ENCODE peak calls at places on chromosomes 3 and 15, in five cellular contexts. One of them, this sample, is unnamed.

GRCh38 chr15:51499379-51499976 is 123.1 kb downstream of the DMXL2 start:
- DNase-seq in endodermal cell: no peak
- DNase-seq in heart right ventricle: no peak
- DNase-seq in SJSA1: peak; percentile 26
- DNase-seq in left ventricle myocardium inferior: no peak
- DNase-seq in this sample: no peak

GRCh38 chr3:171789759-171790505 is 20.4 kb downstream of the PLD1 start:
- DNase-seq in SJSA1: no peak
- DNase-seq in heart right ventricle: no peak
- DNase-seq in left ventricle myocardium inferior: no peak
- DNase-seq in endodermal cell: no peak
- DNase-seq in this sample: no peak

GRCh38 chr3:187919018-187919417 is 173.8 kb upstream of the BCL6 start:
- DNase-seq in endodermal cell: no peak
- DNase-seq in heart right ventricle: no peak
- DNase-seq in SJSA1: no peak
- DNase-seq in left ventricle myocardium inferior: no peak
- DNase-seq in this sample: no peak

GRCh38 chr15:63502843-63503738 is 1.3 kb upstream of the USP3 start:
- DNase-seq in SJSA1: peak; percentile 85
- DNase-seq in heart right ventricle: peak; percentile 83
- DNase-seq in left ventricle myocardium inferior: peak; percentile 88
- DNase-seq in endodermal cell: peak; percentile 90
- DNase-seq in this sample: peak; percentile 91

GRCh38 chr3:131193671-131194291 is 167.1 kb downstream of the NEK11 start:
- DNase-seq in left ventricle myocardium inferior: no peak
- DNase-seq in heart right ventricle: no peak
- DNase-seq in SJSA1: no peak
- DNase-seq in endodermal cell: no peak
- DNase-seq in this sample: no peak

GRCh38 chr3:13700362-13700761 is 151.4 kb downstream of the FBLN2 start:
- DNase-seq in left ventricle myocardium inferior: no peak
- DNase-seq in endodermal cell: peak; percentile 76
- DNase-seq in heart right ventricle: no peak
- DNase-seq in SJSA1: no peak
- DNase-seq in this sample: no peak

GRCh38 chr3:93867425-93867824 is 106.3 kb downstream of the PROS1 start:
- DNase-seq in endodermal cell: no peak
- DNase-seq in SJSA1: no peak
- DNase-seq in left ventricle myocardium inferior: no peak
- DNase-seq in heart right ventricle: no peak
- DNase-seq in this sample: no peak

GRCh38 chr15:57769266-57769665 is 62.8 kb downstream of the POLR2M start:
- DNase-seq in left ventricle myocardium inferior: peak; percentile 81
- DNase-seq in SJSA1: no peak
- DNase-seq in endodermal cell: no peak
- DNase-seq in heart right ventricle: peak; percentile 76
- DNase-seq in this sample: peak; percentile 89

GRCh38 chr3:143590660-143591059 is 257.6 kb downstream of the SLC9A9 start:
- DNase-seq in endodermal cell: no peak
- DNase-seq in SJSA1: no peak
- DNase-seq in left ventricle myocardium inferior: no peak
- DNase-seq in heart right ventricle: no peak
- DNase-seq in this sample: no peak

GRCh38 chr3:140134231-140134630 is 199.2 kb downstream of the CLSTN2 start:
- DNase-seq in endodermal cell: no peak
- DNase-seq in heart right ventricle: no peak
- DNase-seq in left ventricle myocardium inferior: no peak
- DNase-seq in SJSA1: no peak
- DNase-seq in this sample: no peak

GRCh38 chr3:181712505-181713299 is 977 bp downstream of the SOX2 start:
- DNase-seq in endodermal cell: peak; percentile 83
- DNase-seq in left ventricle myocardium inferior: no peak
- DNase-seq in SJSA1: peak; percentile 68
- DNase-seq in heart right ventricle: no peak
- DNase-seq in this sample: no peak

GRCh38 chr15:47301481-47301880 is 415.8 kb upstream of the SEMA6D start:
- DNase-seq in heart right ventricle: no peak
- DNase-seq in SJSA1: no peak
- DNase-seq in left ventricle myocardium inferior: no peak
- DNase-seq in endodermal cell: no peak
- DNase-seq in this sample: no peak

GRCh38 chr15:60460931-60461330 is 18.0 kb downstream of the ICE2 start:
- DNase-seq in heart right ventricle: no peak
- DNase-seq in endodermal cell: no peak
- DNase-seq in left ventricle myocardium inferior: no peak
- DNase-seq in SJSA1: no peak
- DNase-seq in this sample: no peak

GRCh38 chr15:89693696-89694095 is 3.1 kb downstream of the WDR93 start:
- DNase-seq in left ventricle myocardium inferior: no peak
- DNase-seq in SJSA1: no peak
- DNase-seq in heart right ventricle: no peak
- DNase-seq in endodermal cell: no peak
- DNase-seq in this sample: no peak

GRCh38 chr3:172202797-172203196 is 163.4 kb downstream of the FNDC3B start:
- DNase-seq in SJSA1: no peak
- DNase-seq in endodermal cell: no peak
- DNase-seq in left ventricle myocardium inferior: no peak
- DNase-seq in heart right ventricle: no peak
- DNase-seq in this sample: no peak

GRCh38 chr15:95444860-95445259 is 885.6 kb upstream of the NR2F2 start:
- DNase-seq in heart right ventricle: no peak
- DNase-seq in SJSA1: no peak
- DNase-seq in endodermal cell: no peak
- DNase-seq in left ventricle myocardium inferior: no peak
- DNase-seq in this sample: no peak

GRCh38 chr3:142896201-142896755 is 7.4 kb upstream of the PCOLCE2 start:
- DNase-seq in heart right ventricle: no peak
- DNase-seq in left ventricle myocardium inferior: no peak
- DNase-seq in SJSA1: no peak
- DNase-seq in endodermal cell: no peak
- DNase-seq in this sample: no peak

GRCh38 chr3:124919756-124920155 is 14.8 kb downstream of the MUC13 start:
- DNase-seq in left ventricle myocardium inferior: no peak
- DNase-seq in SJSA1: peak; percentile 8
- DNase-seq in heart right ventricle: no peak
- DNase-seq in endodermal cell: no peak
- DNase-seq in this sample: no peak

GRCh38 chr3:179542375-179542774 is 20.4 kb upstream of the ACTL6A start:
- DNase-seq in heart right ventricle: no peak
- DNase-seq in endodermal cell: no peak
- DNase-seq in SJSA1: no peak
- DNase-seq in left ventricle myocardium inferior: no peak
- DNase-seq in this sample: no peak

GRCh38 chr3:126621171-126621570 is 33.8 kb downstream of the TXNRD3 start:
- DNase-seq in left ventricle myocardium inferior: peak; percentile 54
- DNase-seq in endodermal cell: no peak
- DNase-seq in SJSA1: peak; percentile 11
- DNase-seq in heart right ventricle: peak; percentile 41
- DNase-seq in this sample: peak; percentile 59

GRCh38 chr3:185558395-185558794 is 6.0 kb upstream of the LIPH start:
- DNase-seq in left ventricle myocardium inferior: no peak
- DNase-seq in endodermal cell: no peak
- DNase-seq in SJSA1: no peak
- DNase-seq in heart right ventricle: no peak
- DNase-seq in this sample: no peak

GRCh38 chr15:77021803-77022381 is 27.0 kb downstream of the PSTPIP1 start:
- DNase-seq in left ventricle myocardium inferior: no peak
- DNase-seq in endodermal cell: peak; percentile 35
- DNase-seq in heart right ventricle: no peak
- DNase-seq in SJSA1: peak; percentile 50
- DNase-seq in this sample: peak; percentile 56

GRCh38 chr3:15420871-15421270 is 6.5 kb downstream of the METTL6 start:
- DNase-seq in left ventricle myocardium inferior: no peak
- DNase-seq in endodermal cell: no peak
- DNase-seq in heart right ventricle: no peak
- DNase-seq in SJSA1: no peak
- DNase-seq in this sample: no peak

GRCh38 chr3:66353039-66353438 is 132.2 kb downstream of the SLC25A26 start:
- DNase-seq in endodermal cell: no peak
- DNase-seq in left ventricle myocardium inferior: no peak
- DNase-seq in SJSA1: no peak
- DNase-seq in heart right ventricle: no peak
- DNase-seq in this sample: no peak

GRCh38 chr15:29538110-29538509 is 268.5 kb upstream of the NSMCE3 start:
- DNase-seq in endodermal cell: no peak
- DNase-seq in heart right ventricle: no peak
- DNase-seq in SJSA1: no peak
- DNase-seq in left ventricle myocardium inferior: no peak
- DNase-seq in this sample: no peak

GRCh38 chr3:108862865-108863798 is 40.5 kb downstream of the TRAT1 start:
- DNase-seq in SJSA1: peak; percentile 30
- DNase-seq in endodermal cell: no peak
- DNase-seq in heart right ventricle: no peak
- DNase-seq in left ventricle myocardium inferior: no peak
- DNase-seq in this sample: no peak

GRCh38 chr3:36372534-36372935 is 7.8 kb upstream of the STAC start:
- DNase-seq in heart right ventricle: no peak
- DNase-seq in endodermal cell: no peak
- DNase-seq in left ventricle myocardium inferior: no peak
- DNase-seq in SJSA1: peak; percentile 61
- DNase-seq in this sample: no peak

GRCh38 chr3:122754867-122755835 is 38.5 kb downstream of the HSPBAP1 start:
- DNase-seq in heart right ventricle: no peak
- DNase-seq in left ventricle myocardium inferior: no peak
- DNase-seq in SJSA1: peak; percentile 2
- DNase-seq in endodermal cell: peak; percentile 76
- DNase-seq in this sample: no peak

GRCh38 chr3:13470894-13471574 is 9.1 kb upstream of the HDAC11 start:
- DNase-seq in heart right ventricle: no peak
- DNase-seq in endodermal cell: no peak
- DNase-seq in SJSA1: no peak
- DNase-seq in left ventricle myocardium inferior: no peak
- DNase-seq in this sample: no peak

GRCh38 chr15:90592144-90592887 is 62.6 kb downstream of the CRTC3 start:
- DNase-seq in heart right ventricle: no peak
- DNase-seq in SJSA1: no peak
- DNase-seq in endodermal cell: no peak
- DNase-seq in left ventricle myocardium inferior: no peak
- DNase-seq in this sample: no peak

GRCh38 chr15:40825661-40826088 is 2.8 kb downstream of the PPP1R14D start:
- DNase-seq in heart right ventricle: no peak
- DNase-seq in endodermal cell: no peak
- DNase-seq in left ventricle myocardium inferior: no peak
- DNase-seq in SJSA1: peak; percentile 35
- DNase-seq in this sample: no peak

GRCh38 chr3:142180761-142181362 is 31.5 kb upstream of the TFDP2 start:
- DNase-seq in heart right ventricle: peak; percentile 15
- DNase-seq in SJSA1: no peak
- DNase-seq in endodermal cell: peak; percentile 76
- DNase-seq in left ventricle myocardium inferior: peak; percentile 26
- DNase-seq in this sample: no peak

GRCh38 chr3:186365202-186365974 is 3.4 kb upstream of the DGKG start:
- DNase-seq in endodermal cell: no peak
- DNase-seq in SJSA1: no peak
- DNase-seq in left ventricle myocardium inferior: peak; percentile 62
- DNase-seq in heart right ventricle: peak; percentile 42
- DNase-seq in this sample: peak; percentile 62

GRCh38 chr15:70147778-70148177 is 50.1 kb upstream of the TLE3 start:
- DNase-seq in heart right ventricle: no peak
- DNase-seq in left ventricle myocardium inferior: no peak
- DNase-seq in endodermal cell: no peak
- DNase-seq in SJSA1: no peak
- DNase-seq in this sample: no peak
- H3K4me1 ChIP-seq in heart right ventricle: peaks cover 15% of the 10 kb centered on the region
- H3K4me1 ChIP-seq in left ventricle myocardium inferior: peaks cover 20% of the 10 kb centered on the region
- H3K4me1 ChIP-seq in endodermal cell: peaks cover 8% of the 10 kb centered on the region
- H3K4me1 ChIP-seq in SJSA1: peaks cover 14% of the 10 kb centered on the region
- H3K4me1 ChIP-seq in this sample: peaks cover 7% of the 10 kb centered on the region

DNA sequence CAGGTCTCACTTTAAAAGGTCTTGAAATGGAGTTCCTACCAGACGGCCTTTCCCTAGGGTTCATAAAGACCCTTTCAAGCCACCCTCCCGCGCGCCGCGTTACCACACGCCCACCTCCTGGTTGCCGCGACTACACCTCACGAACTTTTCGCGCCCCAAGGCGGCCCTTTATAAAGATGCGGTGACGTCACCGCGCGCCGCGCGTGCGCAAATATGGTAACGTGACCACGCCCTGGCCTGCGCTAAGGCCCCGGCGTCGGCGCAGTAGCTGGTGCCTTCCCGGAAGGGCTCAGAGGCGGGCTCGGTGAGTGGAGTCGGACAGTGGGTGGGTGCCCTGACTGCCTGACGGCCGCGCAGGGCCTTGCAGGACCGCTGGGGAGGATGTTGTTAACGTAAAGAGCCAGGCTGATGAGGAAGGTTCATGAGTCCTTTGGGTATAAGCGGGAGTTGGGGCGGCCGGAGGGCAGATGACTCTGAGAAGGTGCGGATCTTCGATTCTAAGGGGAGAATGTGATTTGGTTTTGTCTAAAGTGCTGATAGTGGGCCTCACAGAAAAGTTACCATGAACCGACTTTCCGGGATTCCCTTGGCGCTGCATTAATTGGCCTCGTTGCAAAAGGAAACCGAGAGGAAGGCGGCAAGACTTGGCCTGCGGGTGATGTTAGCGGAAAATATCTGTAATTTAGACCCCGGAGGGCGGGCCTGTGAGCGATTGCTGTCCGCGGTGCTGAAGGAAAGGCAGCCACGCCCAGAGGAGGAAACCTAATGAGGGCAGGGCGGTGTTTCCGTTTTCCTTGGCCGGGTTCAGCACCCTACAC is 54.4 kb downstream of the FEZF2 start:
- DNase-seq in heart right ventricle: peak; percentile 82
- DNase-seq in endodermal cell: peak; percentile 96
- DNase-seq in SJSA1: peak; percentile 37
- DNase-seq in left ventricle myocardium inferior: peak; percentile 81
- DNase-seq in this sample: peak; percentile 89
- H3K4me3 ChIP-seq in heart right ventricle: peak overlapping the region; percentile 76
- H3K4me3 ChIP-seq in endodermal cell: peak overlapping the region; percentile 95
- H3K4me3 ChIP-seq in SJSA1: peak overlapping the region; percentile 34
- H3K4me3 ChIP-seq in left ventricle myocardium inferior: peak overlapping the region; percentile 72
- H3K4me3 ChIP-seq in this sample: peak overlapping the region; percentile 65

DNA sequence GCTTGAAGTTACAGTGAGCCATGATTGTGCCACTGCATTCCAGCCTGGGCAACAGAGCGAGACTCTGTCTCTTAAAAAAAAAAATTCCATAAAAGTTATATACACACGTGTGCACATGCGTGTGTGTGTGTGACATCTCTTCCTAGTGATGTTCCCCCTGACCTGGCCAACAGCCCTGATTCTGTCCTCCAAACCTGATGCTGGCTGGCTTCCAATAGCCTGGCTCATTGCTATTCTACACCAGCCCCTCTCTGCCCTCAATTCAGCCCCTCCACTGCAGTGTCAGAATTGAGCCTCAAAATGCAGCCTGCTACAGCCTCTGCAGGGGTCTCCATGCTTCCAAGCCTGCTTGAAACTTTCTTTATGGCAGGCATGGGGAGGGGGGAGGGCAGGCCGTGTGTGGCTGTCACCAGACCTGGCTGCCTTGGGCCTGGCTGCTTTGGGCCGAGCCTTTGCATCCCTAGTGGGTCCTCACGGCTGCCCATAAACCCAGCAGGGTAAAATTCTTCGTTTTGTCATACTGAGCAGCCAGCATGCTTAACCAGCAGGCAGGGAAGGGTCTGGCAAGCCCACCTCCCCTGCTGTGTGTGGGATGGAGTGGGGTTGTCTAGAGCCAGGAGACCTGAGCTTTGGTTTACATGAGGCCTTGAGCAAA is 22.7 kb upstream of the DOCK3 start:
- DNase-seq in SJSA1: no peak
- DNase-seq in heart right ventricle: no peak
- DNase-seq in endodermal cell: peak; percentile 80
- DNase-seq in left ventricle myocardium inferior: no peak
- DNase-seq in this sample: no peak
- H3K27ac ChIP-seq in SJSA1: no peak overlapping the region
- H3K27ac ChIP-seq in heart right ventricle: peak overlapping the region; percentile 65
- H3K27ac ChIP-seq in endodermal cell: peak overlapping the region; percentile 70
- H3K27ac ChIP-seq in left ventricle myocardium inferior: peak overlapping the region; percentile 90
- H3K27ac ChIP-seq in this sample: peak overlapping the region; percentile 35

GRCh38 chr3:42608586-42608985 is 8.1 kb downstream of the NKTR start:
- DNase-seq in SJSA1: no peak
- DNase-seq in heart right ventricle: no peak
- DNase-seq in endodermal cell: no peak
- DNase-seq in left ventricle myocardium inferior: no peak
- DNase-seq in this sample: no peak
- H3K4me1 ChIP-seq in SJSA1: no peaks in the 10 kb centered on the region
- H3K4me1 ChIP-seq in heart right ventricle: peaks cover 61% of the 10 kb centered on the region
- H3K4me1 ChIP-seq in endodermal cell: no peaks in the 10 kb centered on the region
- H3K4me1 ChIP-seq in left ventricle myocardium inferior: peaks cover 89% of the 10 kb centered on the region
- H3K4me1 ChIP-seq in this sample: peaks cover 6% of the 10 kb centered on the region

This sample was measured in heart left ventricle.